ENCODE peak calls at places on chromosome 19, in six cellular contexts. One of them, this sample, is unnamed.

GRCh38 chr19:15297416-15298224 is 34.7 kb downstream of the BRD4 start:
- DNase-seq in uterus: no peak
- DNase-seq in IMR-90: peak; percentile 83
- DNase-seq in esophagus muscularis mucosa: no peak
- DNase-seq in endothelial cell of umbilical vein: no peak
- DNase-seq in K562: no peak
- DNase-seq in this sample: no peak

GRCh38 chr19:35349614-35350521 is 2.2 kb downstream of the FFAR1 start:
- DNase-seq in esophagus muscularis mucosa: peak; percentile 50
- DNase-seq in endothelial cell of umbilical vein: no peak
- DNase-seq in IMR-90: no peak
- DNase-seq in K562: peak; percentile 4
- DNase-seq in uterus: no peak
- DNase-seq in this sample: peak; percentile 15

GRCh38 chr19:5828661-5829566 is 10.6 kb downstream of the FUT6 start:
- DNase-seq in endothelial cell of umbilical vein: peak; percentile 16
- DNase-seq in uterus: no peak
- DNase-seq in esophagus muscularis mucosa: no peak
- DNase-seq in IMR-90: no peak
- DNase-seq in K562: no peak
- DNase-seq in this sample: no peak

GRCh38 chr19:17671906-17672305 is 16.2 kb downstream of the UNC13A start:
- DNase-seq in K562: peak; percentile 80
- DNase-seq in endothelial cell of umbilical vein: peak; percentile 38
- DNase-seq in IMR-90: peak; percentile 37
- DNase-seq in uterus: no peak
- DNase-seq in esophagus muscularis mucosa: no peak
- DNase-seq in this sample: no peak

GRCh38 chr19:33805313-33805712 is 8.6 kb downstream of the KCTD15 start:
- DNase-seq in endothelial cell of umbilical vein: no peak
- DNase-seq in K562: no peak
- DNase-seq in uterus: no peak
- DNase-seq in esophagus muscularis mucosa: no peak
- DNase-seq in IMR-90: no peak
- DNase-seq in this sample: no peak

GRCh38 chr19:4033028-4033956 is 25.8 kb downstream of the PIAS4 start:
- DNase-seq in K562: no peak
- DNase-seq in uterus: no peak
- DNase-seq in IMR-90: no peak
- DNase-seq in endothelial cell of umbilical vein: no peak
- DNase-seq in esophagus muscularis mucosa: no peak
- DNase-seq in this sample: no peak

GRCh38 chr19:6828698-6829633 is 56.5 kb downstream of the VAV1 start:
- DNase-seq in IMR-90: no peak
- DNase-seq in uterus: no peak
- DNase-seq in esophagus muscularis mucosa: no peak
- DNase-seq in K562: peak; percentile 90
- DNase-seq in endothelial cell of umbilical vein: no peak
- DNase-seq in this sample: peak; percentile 47

GRCh38 chr19:4083677-4084546 is 17.2 kb upstream of the ZBTB7A start:
- DNase-seq in esophagus muscularis mucosa: no peak
- DNase-seq in K562: peak; percentile 42
- DNase-seq in uterus: no peak
- DNase-seq in endothelial cell of umbilical vein: no peak
- DNase-seq in IMR-90: no peak
- DNase-seq in this sample: peak; percentile 68

GRCh38 chr19:54388001-54388802 is 23.5 kb upstream of the LAIR1 start:
- DNase-seq in esophagus muscularis mucosa: no peak
- DNase-seq in K562: no peak
- DNase-seq in endothelial cell of umbilical vein: peak; percentile 26
- DNase-seq in IMR-90: no peak
- DNase-seq in uterus: no peak
- DNase-seq in this sample: peak; percentile 63

GRCh38 chr19:46698395-46699321 is 18.3 kb downstream of the PRKD2 start:
- DNase-seq in esophagus muscularis mucosa: no peak
- DNase-seq in IMR-90: no peak
- DNase-seq in endothelial cell of umbilical vein: no peak
- DNase-seq in uterus: no peak
- DNase-seq in K562: no peak
- DNase-seq in this sample: no peak

GRCh38 chr19:5751709-5752108 is 31.3 kb downstream of the CATSPERD start:
- DNase-seq in endothelial cell of umbilical vein: no peak
- DNase-seq in esophagus muscularis mucosa: no peak
- DNase-seq in IMR-90: no peak
- DNase-seq in uterus: no peak
- DNase-seq in K562: no peak
- DNase-seq in this sample: no peak

GRCh38 chr19:15328312-15328711 is 4.0 kb downstream of the BRD4 start:
- DNase-seq in K562: no peak
- DNase-seq in IMR-90: no peak
- DNase-seq in uterus: no peak
- DNase-seq in esophagus muscularis mucosa: no peak
- DNase-seq in endothelial cell of umbilical vein: no peak
- DNase-seq in this sample: no peak

GRCh38 chr19:44644391-44645016 is 794 bp downstream of the PVR start:
- DNase-seq in K562: peak; percentile 34
- DNase-seq in esophagus muscularis mucosa: no peak
- DNase-seq in IMR-90: peak; percentile 49
- DNase-seq in uterus: no peak
- DNase-seq in endothelial cell of umbilical vein: peak; percentile 55
- DNase-seq in this sample: no peak

GRCh38 chr19:8826371-8826770 is 5.7 kb downstream of the ZNF558 start:
- DNase-seq in endothelial cell of umbilical vein: no peak
- DNase-seq in esophagus muscularis mucosa: no peak
- DNase-seq in K562: no peak
- DNase-seq in uterus: no peak
- DNase-seq in IMR-90: no peak
- DNase-seq in this sample: no peak

GRCh38 chr19:34960103-34960805 is 3.8 kb downstream of the ZNF792 start:
- DNase-seq in IMR-90: peak; percentile 86
- DNase-seq in uterus: no peak
- DNase-seq in esophagus muscularis mucosa: no peak
- DNase-seq in endothelial cell of umbilical vein: no peak
- DNase-seq in K562: no peak
- DNase-seq in this sample: no peak

GRCh38 chr19:33813391-33814101 is 16.9 kb downstream of the KCTD15 start:
- DNase-seq in uterus: no peak
- DNase-seq in IMR-90: no peak
- DNase-seq in endothelial cell of umbilical vein: no peak
- DNase-seq in K562: no peak
- DNase-seq in esophagus muscularis mucosa: no peak
- DNase-seq in this sample: no peak

GRCh38 chr19:13537454-13537853 is 31.2 kb upstream of the CACNA1A start:
- DNase-seq in K562: peak; percentile 33
- DNase-seq in endothelial cell of umbilical vein: no peak
- DNase-seq in uterus: no peak
- DNase-seq in IMR-90: no peak
- DNase-seq in esophagus muscularis mucosa: no peak
- DNase-seq in this sample: no peak

DNA sequence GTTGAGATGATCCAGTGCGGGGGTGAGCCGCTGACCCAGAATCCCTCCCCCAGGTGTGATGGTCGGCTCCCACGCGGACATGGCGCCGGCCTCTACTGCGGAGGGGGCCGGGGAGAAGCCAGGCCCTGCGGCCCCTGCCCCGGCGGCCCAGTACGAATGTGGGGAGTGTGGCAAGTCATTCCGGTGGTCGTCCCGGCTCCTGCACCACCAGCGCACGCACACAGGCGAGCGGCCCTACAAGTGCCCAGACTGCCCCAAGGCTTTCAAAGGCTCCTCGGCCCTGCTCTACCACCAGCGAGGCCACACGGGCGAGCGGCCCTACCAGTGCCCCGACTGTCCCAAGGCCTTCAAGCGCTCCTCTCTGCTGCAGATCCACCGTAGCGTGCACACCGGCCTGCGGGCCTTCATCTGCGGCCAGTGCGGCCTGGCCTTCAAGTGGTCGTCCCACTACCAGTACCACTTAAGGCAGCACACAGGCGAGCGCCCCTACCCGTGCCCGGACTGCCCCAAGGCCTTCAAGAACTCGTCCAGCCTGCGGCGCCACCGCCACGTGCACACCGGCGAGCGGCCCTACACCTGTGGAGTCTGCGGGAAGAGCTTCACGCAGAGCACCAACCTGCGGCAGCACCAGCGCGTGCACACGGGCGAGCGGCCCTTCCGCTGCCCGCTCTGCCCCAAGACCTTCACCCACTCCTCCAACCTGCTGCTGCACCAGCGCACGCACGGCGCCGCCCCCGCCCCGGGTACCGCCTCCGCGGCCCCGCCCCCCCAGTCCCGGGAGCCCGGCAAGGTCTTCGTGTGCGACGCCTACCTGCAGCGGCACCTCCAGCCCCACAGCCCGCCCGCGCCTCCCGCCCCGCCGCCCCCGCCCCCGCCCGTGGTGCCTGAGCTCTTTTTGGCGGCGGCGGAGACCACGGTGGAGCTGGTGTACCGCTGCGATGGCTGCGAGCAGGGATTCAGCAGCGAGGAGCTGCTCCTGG is 3.5 kb upstream of the NAT14 start:
- DNase-seq in IMR-90: no peak
- DNase-seq in endothelial cell of umbilical vein: no peak
- DNase-seq in uterus: no peak
- DNase-seq in esophagus muscularis mucosa: no peak
- DNase-seq in K562: no peak
- DNase-seq in this sample: no peak
- H3K4me1 ChIP-seq in IMR-90: peaks cover 13% of the 10 kb centered on the region
- H3K4me1 ChIP-seq in endothelial cell of umbilical vein: peaks cover 20% of the 10 kb centered on the region
- H3K4me1 ChIP-seq in uterus: peaks cover 5% of the 10 kb centered on the region
- H3K4me1 ChIP-seq in esophagus muscularis mucosa: peaks cover 56% of the 10 kb centered on the region
- H3K4me1 ChIP-seq in K562: peaks cover 17% of the 10 kb centered on the region
- H3K4me1 ChIP-seq in this sample: no peaks in the 10 kb centered on the region

GRCh38 chr19:55643733-55644116 is 276 bp downstream of the ZNF581 start:
- DNase-seq in uterus: no peak
- DNase-seq in K562: no peak
- DNase-seq in endothelial cell of umbilical vein: no peak
- DNase-seq in esophagus muscularis mucosa: no peak
- DNase-seq in IMR-90: no peak
- DNase-seq in this sample: no peak

GRCh38 chr19:55641376-55642152 is 762 bp downstream of the ZNF580 start:
- DNase-seq in uterus: no peak
- DNase-seq in IMR-90: peak; percentile 18
- DNase-seq in K562: peak; percentile 27
- DNase-seq in endothelial cell of umbilical vein: no peak
- DNase-seq in esophagus muscularis mucosa: no peak
- DNase-seq in this sample: peak; percentile 52

GRCh38 chr19:55642153-55643002 is 1.1 kb upstream of the ZNF581 start:
- DNase-seq in IMR-90: no peak
- DNase-seq in uterus: no peak
- DNase-seq in endothelial cell of umbilical vein: no peak
- DNase-seq in esophagus muscularis mucosa: no peak
- DNase-seq in K562: no peak
- DNase-seq in this sample: peak; percentile 45

GRCh38 chr19:55644191-55644833 is 863 bp downstream of the ZNF581 start:
- DNase-seq in esophagus muscularis mucosa: no peak
- DNase-seq in uterus: no peak
- DNase-seq in IMR-90: no peak
- DNase-seq in K562: no peak
- DNase-seq in endothelial cell of umbilical vein: no peak
- DNase-seq in this sample: no peak

GRCh38 chr19:55643003-55643732 is at the start of gene ZNF581:
- DNase-seq in K562: peak; percentile 87
- DNase-seq in esophagus muscularis mucosa: no peak
- DNase-seq in IMR-90: peak; percentile 78
- DNase-seq in endothelial cell of umbilical vein: peak; percentile 68
- DNase-seq in uterus: peak; percentile 76
- DNase-seq in this sample: peak; percentile 83
- TF ChIP-seq POLR2A in K562: peak; percentile 68
- TF ChIP-seq POLR2A in esophagus muscularis mucosa: no peak
- TF ChIP-seq POLR2A in IMR-90: peak; percentile 38
- TF ChIP-seq POLR2A in endothelial cell of umbilical vein: peak; percentile 55
- TF ChIP-seq POLR2A in uterus: peak; percentile 23
- TF ChIP-seq POLR2A in this sample: no peak

GRCh38 chr19:39828634-39829032 is 5.3 kb downstream of the DYRK1B start:
- DNase-seq in K562: no peak
- DNase-seq in endothelial cell of umbilical vein: no peak
- DNase-seq in esophagus muscularis mucosa: no peak
- DNase-seq in IMR-90: no peak
- DNase-seq in uterus: no peak
- DNase-seq in this sample: no peak
- H3K27ac ChIP-seq in K562: no peak overlapping the region
- H3K27ac ChIP-seq in endothelial cell of umbilical vein: no peak overlapping the region
- H3K27ac ChIP-seq in esophagus muscularis mucosa: no peak overlapping the region
- H3K27ac ChIP-seq in IMR-90: no peak overlapping the region
- H3K27ac ChIP-seq in uterus: no peak overlapping the region
- H3K27ac ChIP-seq in this sample: no peak overlapping the region

GRCh38 chr19:41796362-41796761 is at the start of gene CEACAM3:
- DNase-seq in esophagus muscularis mucosa: no peak
- DNase-seq in IMR-90: no peak
- DNase-seq in K562: no peak
- DNase-seq in uterus: no peak
- DNase-seq in endothelial cell of umbilical vein: no peak
- DNase-seq in this sample: no peak

GRCh38 chr19:41792513-41793413 is 3.6 kb upstream of the CEACAM3 start:
- DNase-seq in endothelial cell of umbilical vein: peak; percentile 46
- DNase-seq in K562: peak; percentile 53
- DNase-seq in esophagus muscularis mucosa: no peak
- DNase-seq in IMR-90: peak; percentile 36
- DNase-seq in uterus: no peak
- DNase-seq in this sample: peak; percentile 75

GRCh38 chr19:41793414-41793727 is 3.0 kb upstream of the CEACAM3 start:
- DNase-seq in esophagus muscularis mucosa: no peak
- DNase-seq in uterus: no peak
- DNase-seq in endothelial cell of umbilical vein: no peak
- DNase-seq in K562: no peak
- DNase-seq in IMR-90: no peak
- DNase-seq in this sample: no peak

GRCh38 chr19:41799444-41800000 is 3.1 kb downstream of the CEACAM3 start:
- DNase-seq in uterus: no peak
- DNase-seq in endothelial cell of umbilical vein: no peak
- DNase-seq in K562: no peak
- DNase-seq in esophagus muscularis mucosa: no peak
- DNase-seq in IMR-90: no peak
- DNase-seq in this sample: no peak

GRCh38 chr19:41795031-41795461 is 1.3 kb upstream of the CEACAM3 start:
- DNase-seq in IMR-90: peak; percentile 16
- DNase-seq in uterus: no peak
- DNase-seq in endothelial cell of umbilical vein: peak; percentile 36
- DNase-seq in esophagus muscularis mucosa: no peak
- DNase-seq in K562: peak; percentile 18
- DNase-seq in this sample: peak; percentile 84
- H3K4me1 ChIP-seq in IMR-90: no peaks in the 10 kb centered on the region
- H3K4me1 ChIP-seq in uterus: no peaks in the 10 kb centered on the region
- H3K4me1 ChIP-seq in endothelial cell of umbilical vein: no peaks in the 10 kb centered on the region
- H3K4me1 ChIP-seq in esophagus muscularis mucosa: peaks cover 6% of the 10 kb centered on the region
- H3K4me1 ChIP-seq in K562: no peaks in the 10 kb centered on the region
- H3K4me1 ChIP-seq in this sample: no peaks in the 10 kb centered on the region

This sample was measured in Peyer's patch.